ENCODE peak calls at places on chromosomes 12 and 14, in six cellular contexts. W is SK-N-SH, Z is stomach, U is HepG2, X is spleen, K is HCT116. I is an unnamed sample.

GRCh38 chr14:92651106-92651792 is 97.2 kb downstream of the LGMN start:
- DNase-seq in W (no peak), Z (peak), U (no peak), X (peak), K (no peak), I (peak)

GRCh38 chr12:92259291-92259690 is 113.6 kb upstream of the BTG1 start:
- DNase-seq in W (no peak), Z (no peak), U (no peak), X (no peak), K (no peak), I (no peak)

GRCh38 chr12:123907726-123908476 is 64.7 kb downstream of the CCDC92 start:
- DNase-seq in W (no peak), Z (no peak), U (no peak), X (peak), K (no peak), I (no peak)

GRCh38 chr14:56094063-56094462 is 24.1 kb upstream of the PELI2 start:
- DNase-seq in W (no peak), Z (no peak), U (no peak), X (no peak), K (no peak), I (no peak)

GRCh38 chr12:23751641-23752040 is 197.8 kb downstream of the SOX5 start:
- DNase-seq in W (no peak), Z (no peak), U (no peak), X (no peak), K (no peak), I (no peak)

GRCh38 chr14:95111507-95112164 is 45.7 kb downstream of the DICER1 start:
- DNase-seq in W (no peak), Z (no peak), U (no peak), X (no peak), K (no peak), I (no peak)

GRCh38 chr12:98260276-98260675 is 255.1 kb upstream of the TMPO start:
- DNase-seq in W (no peak), Z (no peak), U (no peak), X (no peak), K (no peak), I (no peak)

GRCh38 chr12:67940780-67941243 is 48.4 kb upstream of the IFNG-AS1 start:
- DNase-seq in W (no peak), Z (peak), U (peak), X (no peak), K (no peak), I (no peak)

GRCh38 chr12:32312049-32312670 is 87.2 kb upstream of the FGD4 start:
- DNase-seq in W (peak), Z (no peak), U (peak), X (no peak), K (peak), I (no peak)

GRCh38 chr12:87274594-87275245 is 754.5 kb downstream of the C12orf50 start:
- DNase-seq in W (peak), Z (no peak), U (no peak), X (no peak), K (peak), I (no peak)

DNA sequence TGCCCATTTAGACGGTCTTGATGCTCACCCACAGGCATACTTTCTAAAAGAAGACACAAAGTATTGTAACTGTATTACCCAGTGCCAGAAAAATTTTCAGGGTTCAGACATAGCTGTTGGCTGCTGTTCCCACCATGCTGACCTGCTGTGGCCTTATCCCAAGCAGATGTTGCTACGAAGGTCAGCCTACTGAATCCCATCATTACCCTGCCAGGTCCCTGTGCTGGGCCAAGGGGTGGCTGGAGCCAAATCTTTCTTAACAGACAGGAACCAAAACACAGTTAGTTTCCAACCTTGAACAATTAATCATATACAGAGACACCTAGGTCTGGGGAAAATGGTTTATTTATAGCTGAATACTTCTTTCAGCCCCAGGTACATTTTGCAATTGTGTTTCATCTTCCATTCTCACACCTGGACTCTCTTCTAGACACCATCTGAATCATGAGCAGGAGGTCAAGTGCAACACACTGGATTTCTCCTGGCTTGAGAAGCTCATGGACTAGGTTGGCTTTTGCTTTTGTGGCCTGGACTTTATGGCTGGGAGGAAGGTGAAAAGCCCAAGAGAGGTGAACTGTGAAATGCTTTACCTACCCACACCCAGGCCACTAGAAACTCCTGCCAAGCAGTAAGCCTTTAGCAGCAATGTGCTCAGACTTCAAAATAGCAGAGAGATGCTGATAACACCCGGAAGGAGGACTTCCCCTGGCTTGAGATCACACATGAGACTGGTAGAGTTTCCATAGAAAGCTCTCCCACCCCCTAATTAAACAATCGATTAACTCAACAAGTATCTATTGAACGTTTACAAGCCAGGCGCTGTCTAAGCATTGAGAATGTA is 150.1 kb downstream of the SUDS3 start:
- DNase-seq in W (no peak), Z (no peak), U (no peak), X (no peak), K (no peak), I (no peak)
- TF ChIP-seq POLR2AphosphoS5 in W (no peak), Z (no peak), U (no peak), X (no peak), K (no peak), I (no peak)

GRCh38 chr12:49909826-49910225 is 6.1 kb upstream of the FAIM2 start:
- DNase-seq in W (no peak), Z (peak), U (peak), X (peak), K (peak), I (no peak)
- TF ChIP-seq POLR2AphosphoS5 in W (no peak), Z (no peak), U (no peak), X (no peak), K (peak), I (no peak)

GRCh38 chr12:93813972-93814821 is 137.0 kb downstream of the CRADD start:
- DNase-seq in W (no peak), Z (peak), U (peak), X (no peak), K (no peak), I (no peak)
- TF ChIP-seq POLR2AphosphoS5 in W (no peak), Z (peak), U (no peak), X (peak), K (no peak), I (no peak)

GRCh38 chr12:111166779-111167540 is 201.9 kb downstream of the PHETA1 start:
- DNase-seq in W (no peak), Z (no peak), U (no peak), X (no peak), K (no peak), I (no peak)
- TF ChIP-seq POLR2AphosphoS5 in W (no peak), Z (no peak), U (no peak), X (no peak), K (no peak), I (no peak)

DNA sequence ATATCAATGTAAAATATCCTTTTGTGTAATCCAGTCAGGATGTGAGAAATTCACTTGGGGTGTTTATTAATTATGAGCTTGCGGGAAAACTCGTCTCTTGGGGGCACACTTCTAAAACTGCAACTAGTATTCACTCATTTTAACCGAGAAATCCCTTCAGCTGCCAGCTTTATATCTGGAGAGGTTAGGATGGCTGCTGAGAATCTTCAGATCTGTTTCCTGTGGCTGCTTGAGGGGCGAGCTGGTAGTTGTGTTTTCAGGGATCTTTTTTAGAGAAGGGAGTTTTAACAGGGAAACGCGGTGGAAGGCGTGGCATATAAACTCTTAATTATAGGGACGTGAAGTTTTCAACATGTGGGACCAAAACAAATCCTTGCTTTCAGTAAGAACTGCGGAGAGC is 833 bp downstream of the PPFIBP1 start:
- DNase-seq in W (no peak), Z (no peak), U (no peak), X (no peak), K (no peak), I (no peak)
- TF ChIP-seq POLR2AphosphoS5 in W (no peak), Z (no peak), U (no peak), X (no peak), K (no peak), I (no peak)

GRCh38 chr12:13203028-13203922 is 6.7 kb downstream of the EMP1 start:
- DNase-seq in W (peak), Z (no peak), U (no peak), X (no peak), K (no peak), I (no peak)
- TF ChIP-seq POLR2AphosphoS5 in W (no peak), Z (no peak), U (no peak), X (no peak), K (no peak), I (no peak)

GRCh38 chr12:28708918-28709371 is 440.1 kb upstream of the FAR2 start:
- DNase-seq in W (no peak), Z (no peak), U (no peak), X (no peak), K (no peak), I (no peak)
- TF ChIP-seq POLR2AphosphoS5 in W (no peak), Z (no peak), U (no peak), X (no peak), K (no peak), I (no peak)

DNA sequence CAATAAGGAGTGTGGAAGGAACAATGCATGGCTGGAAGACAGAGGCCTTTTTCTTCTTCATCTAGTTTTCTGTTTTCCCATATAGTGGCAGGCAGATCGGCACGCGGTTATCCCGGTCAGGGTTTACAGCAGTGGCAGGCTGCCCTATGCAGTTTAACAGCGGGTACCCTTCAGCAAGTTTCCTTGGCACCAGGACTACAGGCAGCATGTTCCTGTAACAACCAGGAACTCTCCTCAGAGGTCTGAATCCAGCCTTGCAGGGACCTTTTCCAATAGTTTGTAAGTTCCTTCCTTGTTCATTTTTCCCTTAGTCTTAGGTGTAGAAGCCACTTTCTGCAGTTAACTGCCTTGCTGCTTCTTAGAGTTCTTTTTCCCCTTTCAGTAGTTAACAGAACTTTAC is 38.6 kb upstream of the CRACR2A start:
- DNase-seq in W (no peak), Z (no peak), U (no peak), X (no peak), K (no peak), I (no peak)
- TF ChIP-seq POLR2AphosphoS5 in W (no peak), Z (no peak), U (no peak), X (no peak), K (no peak), I (no peak)

DNA sequence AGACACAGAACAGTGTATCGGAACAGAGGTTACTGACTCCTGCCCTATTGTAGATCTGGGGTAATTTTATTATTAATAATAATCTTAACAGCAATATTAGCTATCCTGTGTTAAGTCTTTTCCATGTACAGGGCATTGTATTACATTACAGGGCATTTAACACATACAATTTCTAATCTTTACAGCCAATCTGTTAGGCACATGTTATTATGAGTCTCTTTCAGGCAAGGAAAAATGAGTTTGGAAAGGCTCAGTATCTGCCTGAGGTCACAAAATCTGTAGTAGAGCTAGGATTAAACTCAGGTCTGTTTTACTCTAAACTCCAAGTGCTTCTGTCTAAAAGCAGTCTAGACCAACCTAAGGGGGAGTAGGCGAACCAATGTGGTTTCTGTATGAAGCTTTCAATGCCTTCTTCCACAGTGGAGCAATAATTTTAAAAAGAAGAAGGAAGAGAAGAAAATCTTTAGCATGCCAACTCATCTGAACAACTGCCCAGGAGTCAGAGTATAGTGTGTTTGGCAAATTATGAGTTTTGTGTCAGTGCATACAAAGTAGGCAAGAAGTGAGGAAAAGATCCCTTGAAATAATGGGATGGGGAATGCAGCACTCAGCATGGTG is 192.6 kb downstream of the CHST11 start:
- DNase-seq in W (no peak), Z (no peak), U (no peak), X (no peak), K (no peak), I (no peak)
- TF ChIP-seq POLR2AphosphoS5 in W (no peak), Z (no peak), U (no peak), X (no peak), K (no peak), I (no peak)

GRCh38 chr12:116535241-116535640 is 23.9 kb upstream of the MAP1LC3B2 start:
- DNase-seq in W (no peak), Z (no peak), U (no peak), X (peak), K (no peak), I (no peak)

GRCh38 chr12:116534341-116535121 is 24.6 kb upstream of the MAP1LC3B2 start:
- DNase-seq in W (peak), Z (no peak), U (no peak), X (peak), K (no peak), I (no peak)

GRCh38 chr12:116532428-116532827 is 26.8 kb upstream of the MAP1LC3B2 start:
- DNase-seq in W (no peak), Z (no peak), U (no peak), X (peak), K (no peak), I (no peak)

GRCh38 chr12:116532986-116533342 is 26.2 kb upstream of the MAP1LC3B2 start:
- DNase-seq in W (no peak), Z (no peak), U (no peak), X (no peak), K (no peak), I (no peak)

GRCh38 chr12:116533343-116534248 is 25.6 kb upstream of the MAP1LC3B2 start:
- DNase-seq in W (peak), Z (peak), U (no peak), X (peak), K (peak), I (peak)
- TF ChIP-seq POLR2AphosphoS5 in W (peak), Z (no peak), U (no peak), X (peak), K (peak), I (no peak)

I was measured in GM12892.